ENCODE peak calls at places on chromosomes 6 and 20, in five cellular contexts. G is CD4-positive, CD25-positive, alpha-beta regulatory T cell; B is CD8-positive, alpha-beta T cell; V is naive thymus-derived CD4-positive, alpha-beta T cell; O is CD4-positive, alpha-beta T cell. K is an unnamed sample. For H3K9me3, the result is how much of the 10 kb centered on the place peaks cover.

GRCh38 chr6:2999005-2999620 is 581 bp upstream of the NQO2 start:
- DNase-seq in V (no peak), O (no peak), B (no peak), G (no peak), K (no peak)

GRCh38 chr6:23145801-23146200 is 576.4 kb downstream of the HDGFL1 start:
- DNase-seq in O (no peak), B (no peak), G (no peak), V (no peak), K (no peak)

GRCh38 chr6:40543133-40543532 is 44.0 kb downstream of the LRFN2 start:
- DNase-seq in O (no peak), B (no peak), G (no peak), V (no peak), K (no peak)

GRCh38 chr6:125701354-125701668 is 48.1 kb upstream of the HEY2 start:
- DNase-seq in B (no peak), V (no peak), O (no peak), G (no peak), K (no peak)

GRCh38 chr6:63943826-63944225 is 308.2 kb downstream of the PHF3 start:
- DNase-seq in B (no peak), G (no peak), O (no peak), V (no peak), K (no peak)

GRCh38 chr6:36235309-36235708 is 34.6 kb upstream of the PNPLA1 start:
- DNase-seq in G (no peak), O (no peak), V (no peak), B (no peak), K (no peak)

GRCh38 chr6:797479-798077 is 104.6 kb upstream of the EXOC2 start:
- DNase-seq in O (no peak), B (no peak), V (no peak), G (peak), K (peak)

GRCh38 chr20:23061713-23062561 is 12.5 kb upstream of the THBD start:
- DNase-seq in V (no peak), O (no peak), B (no peak), G (no peak), K (no peak)

GRCh38 chr6:971981-972640 is 279.2 kb upstream of the EXOC2 start:
- DNase-seq in V (no peak), O (no peak), G (no peak), B (no peak), K (no peak)

GRCh38 chr6:166635556-166635955 is 8.5 kb upstream of the RPS6KA2 start:
- DNase-seq in V (no peak), O (no peak), G (no peak), B (no peak), K (no peak)

GRCh38 chr6:43876602-43877001 is 106.6 kb downstream of the VEGFA start:
- DNase-seq in B (no peak), G (no peak), V (no peak), O (no peak), K (no peak)

GRCh38 chr6:31805939-31806469 is 762 bp downstream of the LSM2 start:
- DNase-seq in V (no peak), G (no peak), B (no peak), O (no peak), K (no peak)

GRCh38 chr6:157885211-157885788 is 62.3 kb downstream of the SNX9 start:
- DNase-seq in B (peak), V (peak), O (peak), G (peak), K (no peak)

GRCh38 chr6:155765275-155766194 is 309.9 kb upstream of the NOX3 start:
- DNase-seq in G (no peak), V (no peak), B (no peak), O (no peak), K (no peak)

GRCh38 chr20:58718121-58718563 is 25.5 kb downstream of the NPEPL1 start:
- DNase-seq in B (no peak), G (no peak), V (no peak), O (no peak), K (no peak)

GRCh38 chr6:129186988-129187387 is 304.1 kb downstream of the LAMA2 start:
- DNase-seq in V (no peak), B (no peak), O (no peak), G (no peak), K (no peak)

GRCh38 chr20:23362392-23363256 is 642 bp downstream of the GZF1 start:
- DNase-seq in B (peak), V (peak), G (no peak), O (no peak), K (no peak)

GRCh38 chr20:45467861-45468260 is 1.7 kb upstream of the WFDC2 start:
- DNase-seq in B (no peak), O (no peak), G (no peak), V (no peak), K (no peak)

DNA sequence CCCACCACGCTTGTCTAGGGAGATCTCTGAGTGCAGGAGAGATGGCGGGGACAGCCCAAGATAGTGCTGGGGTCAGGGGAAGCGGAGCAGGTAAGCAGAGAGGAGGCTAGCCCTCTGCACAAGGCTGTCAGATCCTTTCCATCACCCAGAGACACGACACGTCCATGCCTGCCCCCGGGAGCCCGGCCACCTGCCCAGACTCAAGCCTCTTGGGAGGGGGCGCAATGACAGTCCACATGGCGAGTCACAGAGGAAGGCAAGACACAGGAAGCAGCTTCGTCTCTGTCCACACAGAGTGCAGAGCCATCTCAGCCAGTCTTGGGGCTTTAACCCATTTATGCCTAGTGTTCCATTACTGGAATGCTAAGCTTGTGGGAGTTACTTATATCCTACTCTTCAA is 78.4 kb downstream of the PREX1 start:
- DNase-seq in O (no peak), B (no peak), G (no peak), V (no peak), K (no peak)
- H3K27ac ChIP-seq in O (no peak), B (no peak), G (peak), V (no peak), K (no peak)

GRCh38 chr6:135481786-135482369 is 15.7 kb downstream of the AHI1 start:
- DNase-seq in O (no peak), B (no peak), V (no peak), G (no peak), K (no peak)

GRCh38 chr6:135475292-135475886 is 22.2 kb downstream of the AHI1 start:
- DNase-seq in V (no peak), G (no peak), B (no peak), O (no peak), K (no peak)

GRCh38 chr6:135474362-135474761 is 23.2 kb downstream of the AHI1 start:
- DNase-seq in G (no peak), V (no peak), O (no peak), B (no peak), K (no peak)

GRCh38 chr6:135478626-135479025 is 18.9 kb downstream of the AHI1 start:
- DNase-seq in B (no peak), V (no peak), O (no peak), G (no peak), K (no peak)
- H3K9me3 ChIP-seq in B (under half), V (under half), O (under half), G (under half), K (under half)

DNA sequence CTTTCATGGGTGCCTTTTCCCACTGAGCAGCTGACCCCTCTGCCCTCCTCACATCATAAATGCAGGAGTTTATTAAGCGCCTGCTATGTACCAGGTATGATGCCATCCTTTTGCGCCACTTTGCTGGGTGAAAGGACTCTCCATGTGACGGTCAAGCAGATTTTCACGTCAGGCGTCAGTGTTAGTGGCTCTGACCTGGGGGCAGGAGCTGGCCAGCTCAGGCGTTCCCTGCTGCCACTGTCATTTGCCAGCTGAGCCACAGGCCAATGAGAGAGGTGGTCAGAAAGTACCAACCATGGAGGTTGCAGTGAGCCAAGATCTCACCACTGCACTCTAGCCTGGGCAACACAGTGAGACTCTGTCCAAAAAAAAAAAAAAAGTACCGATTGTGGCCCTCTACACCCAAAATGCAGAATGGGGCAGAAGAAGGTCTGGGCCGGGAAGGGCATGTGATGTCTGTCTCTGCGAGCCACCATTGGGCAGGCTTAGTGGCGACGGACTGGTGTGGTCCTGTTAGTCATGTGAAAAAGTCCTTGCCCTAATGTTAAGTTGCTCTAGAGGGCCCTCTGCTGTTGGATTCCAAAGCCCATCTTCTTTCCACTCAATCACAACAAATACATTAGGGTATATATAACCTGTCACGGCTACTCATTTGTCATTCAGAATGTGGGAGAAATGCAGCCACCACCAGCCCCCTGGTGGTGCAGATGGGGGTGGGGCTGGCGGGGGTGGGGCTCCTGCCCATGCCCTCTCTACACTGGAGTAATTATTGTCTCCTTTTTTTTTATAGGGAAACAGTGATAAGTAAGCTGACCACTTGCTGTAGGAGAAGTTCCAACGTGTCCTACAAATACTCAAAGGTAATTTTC is 18.4 kb upstream of the SLC22A1 start:
- DNase-seq in O (no peak), V (no peak), G (peak), B (no peak), K (no peak)
- H3K27ac ChIP-seq in O (no peak), V (no peak), G (no peak), B (no peak), K (no peak)

DNA sequence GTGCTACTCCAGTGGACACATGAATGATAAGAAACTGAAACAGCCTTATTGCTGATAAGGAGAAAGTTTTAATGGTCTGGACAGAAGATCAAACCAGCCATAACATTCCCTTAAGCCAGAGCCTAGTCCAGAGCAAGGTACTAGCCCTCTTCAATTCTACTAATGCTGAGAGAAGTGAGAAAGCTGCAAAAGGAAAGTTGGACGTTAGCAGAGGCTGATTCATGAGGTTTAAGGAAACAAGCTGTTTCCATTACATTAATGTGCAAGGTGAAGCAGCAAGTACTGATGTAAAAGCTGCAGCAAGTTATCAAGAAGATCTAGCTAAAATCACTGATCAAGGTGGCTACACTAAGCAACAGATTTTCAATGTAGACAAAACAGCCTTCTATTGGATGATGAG is 634.4 kb downstream of the KIF16B start:
- DNase-seq in B (no peak), O (no peak), V (no peak), G (no peak), K (no peak)
- H3K9me3 ChIP-seq in B (under half), O (under half), V (under half), G (under half), K (under half)

GRCh38 chr6:7155871-7156579 is 48.3 kb downstream of the RREB1 start:
- DNase-seq in G (no peak), V (no peak), B (no peak), O (no peak), K (no peak)
- H3K27ac ChIP-seq in G (no peak), V (no peak), B (no peak), O (no peak), K (peak)

GRCh38 chr6:165098165-165098564 is 211.2 kb downstream of the C6orf118 start:
- DNase-seq in O (no peak), V (no peak), G (no peak), B (no peak), K (no peak)
- H3K9me3 ChIP-seq in O (under half), V (under half), G (under half), B (under half), K (under half)

GRCh38 chr6:99294786-99295185 is 54.7 kb downstream of the FAXC start:
- DNase-seq in G (no peak), B (no peak), O (no peak), V (no peak), K (no peak)
- H3K27ac ChIP-seq in G (no peak), B (no peak), O (no peak), V (no peak), K (no peak)

DNA sequence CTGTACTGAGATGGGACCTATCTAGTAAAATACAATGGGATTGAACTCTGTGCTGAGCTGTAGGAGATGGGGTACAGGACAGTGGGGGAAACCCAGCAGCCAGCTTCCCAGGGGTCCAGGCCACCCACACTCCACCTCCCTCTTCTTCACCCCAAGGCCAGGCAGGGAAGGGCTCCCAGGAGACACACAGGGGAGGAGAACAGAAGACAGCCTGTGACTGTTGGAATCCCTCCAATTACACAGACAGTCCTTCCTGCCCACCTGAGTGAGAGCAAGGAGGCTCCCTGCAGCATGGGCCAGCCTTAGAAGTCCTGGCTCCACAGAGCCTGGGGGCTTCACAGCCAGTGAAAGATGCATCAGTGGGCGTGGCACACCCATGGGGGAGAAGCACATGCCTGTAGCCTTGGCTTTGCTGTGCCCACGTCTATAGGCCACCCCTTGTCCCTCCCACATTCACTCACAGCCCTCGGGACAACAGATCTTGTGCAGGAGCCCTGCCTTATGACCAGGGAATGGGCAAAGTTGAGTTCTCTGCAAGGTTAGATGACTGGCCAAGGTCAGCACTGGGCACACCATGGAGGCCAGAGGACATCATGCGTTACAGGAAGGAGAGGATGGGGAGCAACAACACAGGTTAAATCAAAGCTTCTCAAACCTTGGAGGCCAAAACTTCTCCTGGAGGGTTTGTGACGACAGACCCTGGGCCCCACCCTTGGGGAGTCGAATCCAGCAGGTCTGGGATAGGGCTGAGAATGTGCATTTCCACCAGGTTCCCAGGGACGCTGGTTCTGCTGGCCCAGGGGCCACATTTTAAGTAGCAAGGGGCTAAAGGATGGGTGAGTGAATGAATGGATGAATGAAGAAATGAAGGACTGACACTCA is 12.3 kb upstream of the CST7 start:
- DNase-seq in O (no peak), B (no peak), V (no peak), G (no peak), K (no peak)
- H3K9me3 ChIP-seq in O (under half), B (under half), V (under half), G (under half), K (under half)

DNA sequence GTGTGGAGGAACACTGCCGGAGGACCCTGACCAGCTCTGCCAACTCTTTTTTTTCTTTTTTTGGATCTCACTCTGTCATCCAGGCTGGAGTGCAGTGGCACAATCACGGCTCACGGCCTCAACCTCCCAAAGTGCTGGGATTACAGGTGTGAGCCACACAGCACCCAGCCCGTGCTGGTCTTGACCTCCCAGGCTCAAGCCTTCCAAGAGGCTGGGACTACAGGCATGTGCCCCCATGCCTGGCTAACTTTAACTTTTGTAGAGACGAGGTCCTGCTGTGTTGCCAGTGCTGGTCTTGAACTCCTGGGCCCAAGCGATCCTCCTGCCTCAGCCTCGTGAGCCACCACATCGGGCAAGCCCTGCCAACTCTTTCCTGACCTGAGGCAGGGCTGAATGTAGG is 11.2 kb downstream of the GCNT2 start:
- DNase-seq in G (no peak), V (no peak), B (no peak), O (no peak), K (no peak)
- H3K27ac ChIP-seq in G (no peak), V (no peak), B (no peak), O (no peak), K (no peak)

GRCh38 chr20:57022306-57022705 is 244.1 kb downstream of the BMP7 start:
- DNase-seq in O (no peak), G (no peak), B (no peak), V (no peak), K (no peak)
- H3K9me3 ChIP-seq in O (under half), G (under half), B (under half), V (under half), K (under half)